ENCODE peak calls at places on chromosome 6, in eight cellular contexts. K is stomach, W is Peyer's patch, S is body of pancreas, P is adrenal gland, H is testis, J is sigmoid colon, U is IMR-90. R is an unnamed sample.

GRCh38 chr6:145087034-145087433 is 648.3 kb downstream of the EPM2A start:
- DNase-seq in K (no peak), W (no peak), S (no peak), P (no peak), H (no peak), J (no peak), U (peak), R (no peak)

GRCh38 chr6:1491025-1491424 is 101.6 kb downstream of the FOXF2 start:
- DNase-seq in K (no peak), W (no peak), S (no peak), P (no peak), H (no peak), J (no peak), U (no peak), R (no peak)

GRCh38 chr6:73377225-73377624 is 7.5 kb upstream of the OOEP start:
- DNase-seq in K (no peak), W (no peak), S (no peak), P (no peak), H (no peak), J (no peak), U (no peak), R (no peak)

GRCh38 chr6:168885196-168885595 is 368.4 kb downstream of the THBS2 start:
- DNase-seq in K (no peak), W (peak), S (no peak), P (no peak), H (no peak), J (no peak), U (no peak), R (no peak)

GRCh38 chr6:10420546-10421507 is 6.0 kb upstream of the TFAP2A start:
- DNase-seq in K (no peak), W (no peak), S (no peak), P (no peak), H (no peak), J (no peak), U (no peak), R (no peak)

GRCh38 chr6:29824144-29824543 is 3.5 kb upstream of the HLA-G start:
- DNase-seq in K (no peak), W (no peak), S (no peak), P (no peak), H (no peak), J (no peak), U (no peak), R (no peak)

GRCh38 chr6:65627015-65627414 is 80.0 kb downstream of the EYS start:
- DNase-seq in K (no peak), W (no peak), S (no peak), P (no peak), H (no peak), J (no peak), U (no peak), R (no peak)

GRCh38 chr6:135256866-135257265 is 75.8 kb downstream of the MYB start:
- DNase-seq in K (no peak), W (no peak), S (no peak), P (no peak), H (no peak), J (no peak), U (no peak), R (no peak)

GRCh38 chr6:1703923-1704322 is 94.2 kb downstream of the FOXC1 start:
- DNase-seq in K (no peak), W (no peak), S (no peak), P (no peak), H (no peak), J (no peak), U (no peak), R (no peak)

GRCh38 chr6:55758156-55758942 is 117.0 kb downstream of the BMP5 start:
- DNase-seq in K (no peak), W (no peak), S (peak), P (no peak), H (no peak), J (no peak), U (peak), R (peak)

GRCh38 chr6:121550491-121551010 is 115.1 kb downstream of the GJA1 start:
- DNase-seq in K (no peak), W (no peak), S (no peak), P (no peak), H (no peak), J (no peak), U (no peak), R (no peak)

GRCh38 chr6:153002613-153003293 is at the start of gene MTRF1L:
- DNase-seq in K (peak), W (peak), S (peak), P (peak), H (peak), J (peak), U (peak), R (peak)

GRCh38 chr6:153000243-153000642 is 2.3 kb downstream of the MTRF1L start:
- DNase-seq in K (no peak), W (no peak), S (no peak), P (no peak), H (no peak), J (no peak), U (no peak), R (no peak)

GRCh38 chr6:153003294-153003645 is 761 bp upstream of the MTRF1L start:
- DNase-seq in K (no peak), W (no peak), S (no peak), P (no peak), H (no peak), J (no peak), U (peak), R (no peak)

DNA sequence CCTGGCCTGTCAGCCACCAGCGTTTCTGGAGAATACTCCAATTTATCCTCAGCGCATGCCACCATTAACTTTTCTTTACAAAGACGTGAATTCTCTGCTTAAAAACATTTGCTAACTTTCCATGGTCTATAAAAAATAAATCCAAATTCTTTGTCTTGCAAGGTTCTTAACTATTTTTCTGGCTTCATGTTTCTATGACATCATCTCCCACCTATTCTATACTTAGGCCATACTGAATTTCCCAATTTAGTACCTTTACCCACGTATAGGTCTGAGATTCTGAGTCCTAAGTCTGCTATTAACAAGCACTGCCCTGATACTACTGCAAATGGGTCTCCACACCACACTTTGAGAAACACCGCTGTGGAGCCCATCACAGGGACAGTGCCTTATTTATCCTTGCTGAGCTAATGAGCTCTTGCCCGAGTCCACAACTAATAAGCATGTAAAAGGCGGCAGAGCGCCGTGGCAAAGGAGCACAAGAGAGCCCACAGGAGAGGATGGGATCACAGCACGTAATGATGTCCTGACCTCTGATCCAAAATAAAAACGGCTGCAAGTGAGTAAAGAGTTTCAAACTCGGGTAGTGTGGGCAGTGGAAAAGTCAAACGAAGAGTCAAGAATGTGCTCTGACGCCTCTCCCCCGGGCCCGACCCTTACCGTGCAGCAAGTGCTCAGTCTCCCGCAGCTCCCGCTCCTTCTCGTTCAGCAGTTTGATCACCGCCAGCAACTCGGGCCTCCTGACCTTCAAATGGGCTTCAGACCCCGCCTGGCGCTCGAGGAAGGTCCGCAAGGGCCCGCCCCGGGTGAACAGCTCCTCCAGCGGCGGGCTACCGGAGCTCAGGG is 519 bp downstream of the MTRF1L start:
- DNase-seq in K (no peak), W (no peak), S (no peak), P (no peak), H (no peak), J (no peak), U (no peak), R (no peak)
- TF ChIP-seq POLR2A in K (no peak), W (no peak), S (no peak), P (no peak), H (no peak), J (no peak), U (no peak), R (no peak)

DNA sequence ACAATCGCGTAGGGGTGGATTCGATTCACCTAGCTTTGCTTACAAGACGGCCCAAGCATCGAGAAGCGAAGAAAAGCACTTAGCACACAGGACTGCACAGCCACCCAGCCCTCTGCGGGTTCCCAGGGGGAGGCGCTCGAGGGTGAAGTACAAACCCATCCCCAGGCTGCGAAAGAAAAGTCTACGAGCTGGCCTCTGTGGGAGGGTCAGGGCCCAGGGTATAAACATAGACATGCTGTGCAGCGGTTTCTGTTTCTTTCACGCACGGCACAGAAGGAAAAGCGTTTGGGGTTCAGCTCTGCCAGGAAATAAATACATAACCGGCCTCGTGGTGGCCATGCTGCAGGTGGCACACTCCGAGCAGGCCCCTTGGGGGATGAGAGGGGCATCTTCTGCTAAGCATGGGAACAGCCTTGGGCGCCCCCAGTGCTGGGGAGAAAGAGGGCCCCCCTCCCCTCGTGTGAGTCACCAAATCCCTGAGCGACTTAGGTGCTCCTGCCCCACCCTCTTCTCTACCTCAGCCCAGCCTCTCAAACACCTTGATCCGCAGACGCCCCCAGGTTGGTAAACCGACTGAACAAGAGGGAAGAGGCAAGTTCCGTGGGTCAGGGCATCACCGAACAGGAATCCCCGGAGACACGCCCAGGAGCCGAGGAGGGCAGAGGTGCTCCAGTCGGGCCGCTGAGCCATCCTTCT is 91.6 kb upstream of the RIPOR2 start:
- DNase-seq in K (peak), W (peak), S (no peak), P (no peak), H (no peak), J (no peak), U (no peak), R (no peak)
- TF ChIP-seq CTCF in K (no peak), W (peak), S (no peak), P (no peak), H (no peak), J (no peak), U (no peak), R (no peak)

GRCh38 chr6:100305237-100305869 is 159.4 kb downstream of the SIM1 start:
- DNase-seq in K (no peak), W (no peak), S (no peak), P (no peak), H (no peak), J (no peak), U (no peak), R (no peak)

GRCh38 chr6:100301731-100302130 is 163.0 kb downstream of the SIM1 start:
- DNase-seq in K (no peak), W (no peak), S (no peak), P (no peak), H (no peak), J (no peak), U (no peak), R (no peak)

GRCh38 chr6:100304575-100304974 is 160.1 kb downstream of the SIM1 start:
- DNase-seq in K (no peak), W (no peak), S (no peak), P (no peak), H (no peak), J (no peak), U (no peak), R (no peak)

GRCh38 chr6:100296810-100297544 is 167.7 kb downstream of the SIM1 start:
- DNase-seq in K (no peak), W (no peak), S (no peak), P (no peak), H (no peak), J (no peak), U (peak), R (no peak)

GRCh38 chr6:100300221-100300736 is 164.4 kb downstream of the SIM1 start:
- DNase-seq in K (no peak), W (no peak), S (no peak), P (no peak), H (no peak), J (no peak), U (peak), R (no peak)
- H3K4me3 ChIP-seq in K (no peak), W (no peak), S (no peak), P (no peak), H (no peak), J (no peak), U (no peak), R (no peak)

GRCh38 chr6:12361042-12361765 is 71.0 kb downstream of the EDN1 start:
- DNase-seq in K (no peak), W (no peak), S (no peak), P (no peak), H (no peak), J (no peak), U (no peak), R (no peak)

GRCh38 chr6:12367412-12367811 is 77.3 kb downstream of the EDN1 start:
- DNase-seq in K (no peak), W (no peak), S (no peak), P (no peak), H (no peak), J (no peak), U (no peak), R (no peak)

GRCh38 chr6:12359051-12359450 is 68.9 kb downstream of the EDN1 start:
- DNase-seq in K (no peak), W (no peak), S (no peak), P (no peak), H (no peak), J (no peak), U (no peak), R (no peak)

GRCh38 chr6:12366732-12367131 is 76.6 kb downstream of the EDN1 start:
- DNase-seq in K (no peak), W (no peak), S (no peak), P (no peak), H (no peak), J (no peak), U (no peak), R (no peak)

GRCh38 chr6:12363651-12364381 is 73.7 kb downstream of the EDN1 start:
- DNase-seq in K (peak), W (peak), S (peak), P (no peak), H (no peak), J (no peak), U (no peak), R (no peak)
- TF ChIP-seq POLR2A in K (peak), W (peak), S (no peak), P (no peak), H (no peak), J (no peak), U (no peak), R (no peak)

DNA sequence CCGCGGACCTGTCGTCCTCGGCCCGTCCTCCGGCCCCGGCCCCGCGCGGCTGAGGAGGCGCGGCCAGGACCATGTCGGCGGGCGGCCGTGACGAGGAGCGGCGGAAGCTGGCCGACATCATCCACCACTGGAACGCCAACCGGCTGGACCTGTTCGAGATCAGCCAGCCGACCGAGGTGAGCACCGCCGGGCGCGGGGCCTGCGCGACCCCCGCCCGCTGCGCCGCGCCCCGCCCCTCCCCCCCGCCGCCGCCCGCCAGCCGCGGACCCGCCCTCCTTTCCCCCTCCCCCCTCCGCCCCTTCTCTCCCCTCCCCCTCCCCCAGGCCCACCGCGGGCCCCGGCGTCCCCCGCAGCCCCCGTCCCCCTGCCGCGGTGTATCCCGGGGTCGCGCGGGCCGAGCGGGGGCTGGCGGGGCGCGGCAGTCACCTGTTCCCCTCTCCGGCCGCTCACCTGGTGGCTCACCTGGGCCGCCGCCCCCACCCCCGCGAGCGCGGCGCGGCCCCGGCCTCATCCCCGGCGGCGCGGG is 414 bp downstream of the AFDN start:
- DNase-seq in K (peak), W (peak), S (peak), P (peak), H (no peak), J (peak), U (no peak), R (no peak)
- TF ChIP-seq CTCF in K (no peak), W (no peak), S (no peak), P (no peak), H (no peak), J (no peak), U (no peak), R (no peak)

DNA sequence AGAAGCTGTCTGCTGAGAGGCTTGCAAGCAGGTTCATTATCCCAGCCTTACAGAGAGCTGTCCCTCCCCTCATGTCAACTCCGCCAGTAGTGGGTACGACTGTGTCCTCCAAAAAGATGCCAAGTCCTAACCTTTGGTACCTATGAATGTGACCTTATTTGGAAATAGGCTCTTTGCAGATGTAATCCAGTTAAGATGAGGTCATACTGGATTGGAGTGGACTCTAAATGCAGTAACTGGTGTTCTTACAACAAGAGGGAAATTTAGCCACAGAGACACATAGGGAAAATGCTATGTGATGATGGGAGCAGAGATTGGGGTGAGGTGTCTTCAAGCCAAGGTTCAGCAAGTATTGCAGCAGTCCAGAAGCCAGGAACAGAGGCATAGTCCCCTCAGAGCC is 90.8 kb upstream of the FOXP4 start:
- DNase-seq in K (no peak), W (no peak), S (no peak), P (no peak), H (no peak), J (no peak), U (no peak), R (no peak)
- H3K4me3 ChIP-seq in K (no peak), W (no peak), S (no peak), P (no peak), H (no peak), J (no peak), U (no peak), R (no peak)

DNA sequence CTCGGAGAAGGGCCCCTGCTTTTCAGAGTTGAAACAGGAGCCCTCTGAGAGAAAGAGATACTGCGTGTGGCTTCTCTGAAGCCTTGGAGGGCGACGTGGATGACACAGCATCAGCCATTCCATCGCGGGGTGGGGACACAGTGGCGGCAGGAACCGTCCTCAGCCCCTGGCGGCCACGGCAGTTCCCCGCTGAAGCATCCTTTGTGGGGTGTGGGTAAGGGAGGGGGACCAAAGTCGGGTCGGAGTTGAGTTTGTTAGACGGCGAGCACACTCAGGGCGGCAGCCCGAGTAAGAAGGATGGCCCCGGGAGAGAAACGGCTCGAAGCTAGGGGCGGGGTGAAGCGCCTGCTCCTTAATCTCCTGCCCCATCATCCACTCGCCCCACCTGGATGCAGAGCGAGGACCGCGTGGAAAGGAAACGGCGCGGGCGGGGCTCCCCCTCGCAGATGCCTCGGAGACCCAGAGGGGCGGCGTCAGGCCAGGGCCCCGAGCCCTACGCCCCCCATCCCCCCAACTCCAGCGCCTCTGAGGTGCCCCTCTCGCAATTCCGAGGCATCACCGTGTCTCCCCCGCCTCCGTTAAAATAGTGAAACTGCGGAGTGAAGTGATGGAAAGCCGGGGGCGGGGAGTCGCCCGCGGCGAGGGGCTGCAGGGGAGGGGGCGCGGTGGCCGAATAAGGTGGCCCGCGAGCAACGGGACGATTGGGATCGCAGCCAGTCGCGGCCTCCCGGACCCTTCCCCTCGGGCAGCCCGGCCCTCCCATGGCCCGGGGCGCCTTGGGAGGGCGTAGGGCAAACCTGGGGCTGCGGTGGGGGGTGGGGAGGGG is 796 bp upstream of the RREB1 start:
- DNase-seq in K (no peak), W (peak), S (peak), P (peak), H (peak), J (peak), U (peak), R (peak)
- TF ChIP-seq POLR2A in K (no peak), W (peak), S (no peak), P (peak), H (no peak), J (no peak), U (no peak), R (no peak)

DNA sequence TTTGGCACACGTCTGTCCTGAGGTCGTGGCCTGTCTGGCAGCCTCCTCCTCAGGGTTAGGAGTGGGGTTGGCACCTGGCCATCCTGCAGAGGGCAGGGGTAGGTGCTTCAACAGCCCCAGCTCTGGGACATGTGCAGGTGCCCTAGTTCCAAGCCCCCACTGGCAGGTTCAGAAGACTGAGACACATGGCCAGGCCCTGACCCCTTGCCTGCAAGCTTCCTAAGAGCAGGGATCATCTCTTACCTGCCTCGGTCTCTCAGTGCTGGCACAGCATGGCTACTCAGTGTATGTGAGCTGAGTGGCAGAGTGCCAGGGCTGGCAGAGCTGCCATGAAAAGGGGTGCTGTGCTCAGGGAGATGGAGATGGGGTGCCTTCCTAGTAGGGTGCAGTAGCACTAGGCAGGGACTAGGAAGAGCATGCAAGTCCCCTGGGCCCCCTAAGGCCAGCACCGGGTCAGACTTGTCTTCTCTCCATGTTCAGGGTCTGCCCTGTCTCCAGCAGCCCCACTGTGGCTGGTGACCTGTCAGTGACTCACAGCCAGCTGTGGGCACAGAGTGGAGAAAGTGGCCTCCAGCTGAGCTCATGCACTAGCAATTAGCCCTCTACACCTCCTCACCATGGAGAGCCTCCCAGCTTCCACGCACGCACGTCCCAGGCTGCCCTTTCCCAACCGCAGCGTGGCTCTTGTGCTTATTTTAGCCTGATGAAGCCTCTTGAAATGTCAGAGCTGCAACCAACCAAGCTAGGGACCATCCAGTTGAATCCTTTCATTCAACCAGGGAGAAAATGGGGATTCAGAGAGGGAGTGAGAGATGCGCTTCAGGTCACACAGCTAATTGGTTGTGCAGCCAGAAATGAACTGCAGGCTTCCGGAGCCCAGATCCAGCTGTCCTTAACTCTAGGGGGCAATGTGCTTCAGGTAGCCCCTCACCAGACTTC is 116.6 kb downstream of the MRPL14 start:
- DNase-seq in K (no peak), W (peak), S (peak), P (no peak), H (no peak), J (peak), U (peak), R (no peak)
- TF ChIP-seq CTCF in K (no peak), W (no peak), S (no peak), P (no peak), H (no peak), J (no peak), U (no peak), R (no peak)

R was measured in lower leg skin.